ENCODE peak calls at places on chromosomes 3 and 15, in eight cellular contexts. One of them, this sample, is unnamed.

GRCh38 chr15:67843571-67844387 is 3.9 kb upstream of the RNU6-1 start:
- DNase-seq in astrocyte of the cerebellum: no peak
- DNase-seq in psoas muscle: no peak
- DNase-seq in bronchial epithelial cell: no peak
- DNase-seq in IMR-90: peak; percentile 56
- DNase-seq in astrocyte of the spinal cord: peak; percentile 29
- DNase-seq in uterus: peak; percentile 81
- DNase-seq in choroid plexus epithelial cell: peak; percentile 80
- DNase-seq in this sample: peak; percentile 89

GRCh38 chr15:75891895-75892294 is 11.8 kb upstream of the FBXO22 start:
- DNase-seq in astrocyte of the cerebellum: peak; percentile 72
- DNase-seq in psoas muscle: no peak
- DNase-seq in bronchial epithelial cell: peak; percentile 76
- DNase-seq in IMR-90: peak; percentile 96
- DNase-seq in astrocyte of the spinal cord: peak; percentile 88
- DNase-seq in uterus: no peak
- DNase-seq in choroid plexus epithelial cell: peak; percentile 96
- DNase-seq in this sample: peak; percentile 90

GRCh38 chr3:45553469-45553974 is 41.0 kb upstream of the LIMD1 start:
- DNase-seq in astrocyte of the cerebellum: no peak
- DNase-seq in psoas muscle: peak; percentile 61
- DNase-seq in bronchial epithelial cell: peak; percentile 68
- DNase-seq in IMR-90: peak; percentile 83
- DNase-seq in astrocyte of the spinal cord: peak; percentile 75
- DNase-seq in uterus: peak; percentile 47
- DNase-seq in choroid plexus epithelial cell: peak; percentile 57
- DNase-seq in this sample: peak; percentile 75

GRCh38 chr15:60392986-60393811 is 4.6 kb downstream of the ANXA2 start:
- DNase-seq in astrocyte of the cerebellum: peak; percentile 91
- DNase-seq in psoas muscle: peak; percentile 65
- DNase-seq in bronchial epithelial cell: peak; percentile 100
- DNase-seq in IMR-90: peak; percentile 98
- DNase-seq in astrocyte of the spinal cord: peak; percentile 97
- DNase-seq in uterus: peak; percentile 76
- DNase-seq in choroid plexus epithelial cell: peak; percentile 98
- DNase-seq in this sample: peak; percentile 98

GRCh38 chr3:29746163-29746562 is 465.3 kb downstream of the RBMS3 start:
- DNase-seq in astrocyte of the cerebellum: no peak
- DNase-seq in psoas muscle: no peak
- DNase-seq in bronchial epithelial cell: peak; percentile 65
- DNase-seq in IMR-90: no peak
- DNase-seq in astrocyte of the spinal cord: peak; percentile 23
- DNase-seq in uterus: no peak
- DNase-seq in choroid plexus epithelial cell: no peak
- DNase-seq in this sample: no peak

GRCh38 chr15:74257623-74258022 is 21.5 kb downstream of the CCDC33 start:
- DNase-seq in astrocyte of the cerebellum: no peak
- DNase-seq in psoas muscle: no peak
- DNase-seq in bronchial epithelial cell: no peak
- DNase-seq in IMR-90: no peak
- DNase-seq in astrocyte of the spinal cord: no peak
- DNase-seq in uterus: no peak
- DNase-seq in choroid plexus epithelial cell: no peak
- DNase-seq in this sample: no peak

GRCh38 chr15:66107070-66107469 is 146.5 kb downstream of the MEGF11 start:
- DNase-seq in astrocyte of the cerebellum: no peak
- DNase-seq in psoas muscle: no peak
- DNase-seq in bronchial epithelial cell: no peak
- DNase-seq in IMR-90: no peak
- DNase-seq in astrocyte of the spinal cord: no peak
- DNase-seq in uterus: no peak
- DNase-seq in choroid plexus epithelial cell: no peak
- DNase-seq in this sample: no peak

GRCh38 chr3:112858410-112859069 is 11.9 kb upstream of the CD200R1L start:
- DNase-seq in astrocyte of the cerebellum: no peak
- DNase-seq in psoas muscle: no peak
- DNase-seq in bronchial epithelial cell: peak; percentile 8
- DNase-seq in IMR-90: peak; percentile 10
- DNase-seq in astrocyte of the spinal cord: peak; percentile 36
- DNase-seq in uterus: no peak
- DNase-seq in choroid plexus epithelial cell: peak; percentile 24
- DNase-seq in this sample: no peak

GRCh38 chr3:196650740-196651311 is 11.3 kb downstream of the NRROS start:
- DNase-seq in astrocyte of the cerebellum: peak; percentile 95
- DNase-seq in psoas muscle: no peak
- DNase-seq in bronchial epithelial cell: peak; percentile 91
- DNase-seq in IMR-90: peak; percentile 98
- DNase-seq in astrocyte of the spinal cord: peak; percentile 97
- DNase-seq in uterus: peak; percentile 33
- DNase-seq in choroid plexus epithelial cell: peak; percentile 98
- DNase-seq in this sample: peak; percentile 99

GRCh38 chr3:37546876-37547275 is 314.8 kb upstream of the CTDSPL start:
- DNase-seq in astrocyte of the cerebellum: no peak
- DNase-seq in psoas muscle: no peak
- DNase-seq in bronchial epithelial cell: peak; percentile 50
- DNase-seq in IMR-90: peak; percentile 19
- DNase-seq in astrocyte of the spinal cord: peak; percentile 12
- DNase-seq in uterus: no peak
- DNase-seq in choroid plexus epithelial cell: peak; percentile 14
- DNase-seq in this sample: peak; percentile 46

GRCh38 chr3:8490079-8490552 is 11.5 kb upstream of the LMCD1 start:
- DNase-seq in astrocyte of the cerebellum: peak; percentile 82
- DNase-seq in psoas muscle: peak; percentile 30
- DNase-seq in bronchial epithelial cell: peak; percentile 85
- DNase-seq in IMR-90: peak; percentile 98
- DNase-seq in astrocyte of the spinal cord: peak; percentile 85
- DNase-seq in uterus: peak; percentile 74
- DNase-seq in choroid plexus epithelial cell: peak; percentile 89
- DNase-seq in this sample: peak; percentile 88

GRCh38 chr15:99928429-99928981 is 195.3 kb upstream of the LYSMD4 start:
- DNase-seq in astrocyte of the cerebellum: peak; percentile 35
- DNase-seq in psoas muscle: peak; percentile 76
- DNase-seq in bronchial epithelial cell: peak; percentile 18
- DNase-seq in IMR-90: peak; percentile 66
- DNase-seq in astrocyte of the spinal cord: peak; percentile 75
- DNase-seq in uterus: peak; percentile 74
- DNase-seq in choroid plexus epithelial cell: peak; percentile 82
- DNase-seq in this sample: peak; percentile 82

GRCh38 chr3:122560680-122561079 is 3.4 kb downstream of the PARP9 start:
- DNase-seq in astrocyte of the cerebellum: peak; percentile 54
- DNase-seq in psoas muscle: no peak
- DNase-seq in bronchial epithelial cell: peak; percentile 72
- DNase-seq in IMR-90: peak; percentile 71
- DNase-seq in astrocyte of the spinal cord: peak; percentile 75
- DNase-seq in uterus: no peak
- DNase-seq in choroid plexus epithelial cell: peak; percentile 86
- DNase-seq in this sample: peak; percentile 79

GRCh38 chr15:39788800-39789565 is 6.3 kb upstream of the FSIP1 start:
- DNase-seq in astrocyte of the cerebellum: no peak
- DNase-seq in psoas muscle: no peak
- DNase-seq in bronchial epithelial cell: no peak
- DNase-seq in IMR-90: peak; percentile 80
- DNase-seq in astrocyte of the spinal cord: no peak
- DNase-seq in uterus: no peak
- DNase-seq in choroid plexus epithelial cell: peak; percentile 67
- DNase-seq in this sample: peak; percentile 33

GRCh38 chr15:70376031-70376928 is 278.6 kb upstream of the TLE3 start:
- DNase-seq in astrocyte of the cerebellum: no peak
- DNase-seq in psoas muscle: no peak
- DNase-seq in bronchial epithelial cell: no peak
- DNase-seq in IMR-90: no peak
- DNase-seq in astrocyte of the spinal cord: no peak
- DNase-seq in uterus: no peak
- DNase-seq in choroid plexus epithelial cell: no peak
- DNase-seq in this sample: no peak

GRCh38 chr3:140834266-140835037 is 107.2 kb upstream of the SLC25A36 start:
- DNase-seq in astrocyte of the cerebellum: no peak
- DNase-seq in psoas muscle: no peak
- DNase-seq in bronchial epithelial cell: peak; percentile 67
- DNase-seq in IMR-90: no peak
- DNase-seq in astrocyte of the spinal cord: peak; percentile 4
- DNase-seq in uterus: no peak
- DNase-seq in choroid plexus epithelial cell: no peak
- DNase-seq in this sample: no peak

GRCh38 chr3:18082551-18083272 is 340.3 kb upstream of the TBC1D5 start:
- DNase-seq in astrocyte of the cerebellum: no peak
- DNase-seq in psoas muscle: no peak
- DNase-seq in bronchial epithelial cell: no peak
- DNase-seq in IMR-90: no peak
- DNase-seq in astrocyte of the spinal cord: no peak
- DNase-seq in uterus: no peak
- DNase-seq in choroid plexus epithelial cell: no peak
- DNase-seq in this sample: no peak

DNA sequence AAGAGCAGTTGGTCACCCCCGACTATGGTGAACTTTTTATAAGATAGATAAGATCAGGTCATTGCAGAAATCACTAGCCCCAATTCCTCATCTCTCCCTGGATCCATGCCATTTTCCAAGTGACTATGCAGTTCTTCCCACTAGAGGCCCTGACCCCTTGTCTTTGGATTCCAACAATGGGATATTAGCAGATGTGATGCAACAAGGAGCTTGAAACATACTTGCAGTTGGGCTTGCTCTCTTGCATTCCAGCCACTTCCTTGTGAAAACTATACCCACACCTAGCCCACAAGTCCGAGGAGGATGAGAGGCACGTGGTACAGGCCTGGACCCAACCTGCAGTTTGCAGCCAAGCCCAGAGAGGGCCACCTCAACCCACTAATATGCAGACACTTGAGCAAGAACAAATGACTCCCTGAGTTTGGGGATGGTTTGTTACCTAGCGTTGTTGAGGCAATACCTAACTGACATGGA is 60.6 kb downstream of the SUCLG2 start:
- DNase-seq in astrocyte of the cerebellum: no peak
- DNase-seq in psoas muscle: no peak
- DNase-seq in bronchial epithelial cell: peak; percentile 52
- DNase-seq in IMR-90: peak; percentile 11
- DNase-seq in astrocyte of the spinal cord: no peak
- DNase-seq in uterus: no peak
- DNase-seq in choroid plexus epithelial cell: peak; percentile 63
- DNase-seq in this sample: peak; percentile 70
- TF ChIP-seq CTCF in astrocyte of the cerebellum: no peak
- TF ChIP-seq CTCF in psoas muscle: no peak
- TF ChIP-seq CTCF in bronchial epithelial cell: peak; percentile 14
- TF ChIP-seq CTCF in IMR-90: peak; percentile 10
- TF ChIP-seq CTCF in astrocyte of the spinal cord: no peak
- TF ChIP-seq CTCF in uterus: no peak
- TF ChIP-seq CTCF in choroid plexus epithelial cell: peak; percentile 49
- TF ChIP-seq CTCF in this sample: peak; percentile 23

DNA sequence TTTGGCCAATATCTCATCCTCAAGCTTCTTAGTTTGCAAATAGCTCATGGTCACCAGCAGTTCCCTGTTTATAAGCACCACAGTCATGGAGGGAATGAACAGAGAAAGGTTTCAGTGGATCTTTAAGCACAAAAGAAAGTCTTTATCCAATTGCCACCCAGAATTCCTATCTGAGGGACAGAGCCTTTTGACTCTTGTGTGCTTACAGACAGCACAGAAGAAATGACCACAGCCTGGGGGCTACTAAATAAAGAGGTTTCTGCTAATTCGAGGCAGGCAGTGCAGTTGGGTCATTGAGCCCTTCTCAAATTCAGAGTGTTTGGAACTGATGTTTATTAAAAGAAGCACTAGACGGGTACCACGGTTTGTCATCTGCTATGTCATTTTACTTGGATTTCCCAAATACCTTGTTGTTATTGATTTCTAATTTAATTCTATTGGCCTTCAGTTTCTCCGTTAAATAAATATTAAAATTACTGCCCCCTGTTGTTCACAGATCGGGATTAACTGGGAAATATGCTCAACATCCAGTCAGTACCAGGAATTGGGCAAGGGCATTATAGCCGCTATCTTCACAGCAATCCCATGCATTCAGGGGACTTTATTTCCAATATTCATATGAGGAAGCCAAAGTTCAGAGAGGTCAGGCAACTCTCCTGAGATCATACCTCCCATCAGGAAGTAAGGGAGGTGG is 3.6 kb downstream of the PRICKLE2 start:
- DNase-seq in astrocyte of the cerebellum: no peak
- DNase-seq in psoas muscle: no peak
- DNase-seq in bronchial epithelial cell: no peak
- DNase-seq in IMR-90: no peak
- DNase-seq in astrocyte of the spinal cord: no peak
- DNase-seq in uterus: no peak
- DNase-seq in choroid plexus epithelial cell: no peak
- DNase-seq in this sample: no peak
- H3K4me3 ChIP-seq in astrocyte of the cerebellum: no peak overlapping the region
- H3K4me3 ChIP-seq in psoas muscle: no peak overlapping the region
- H3K4me3 ChIP-seq in bronchial epithelial cell: no peak overlapping the region
- H3K4me3 ChIP-seq in IMR-90: no peak overlapping the region
- H3K4me3 ChIP-seq in astrocyte of the spinal cord: no peak overlapping the region
- H3K4me3 ChIP-seq in uterus: no peak overlapping the region
- H3K4me3 ChIP-seq in choroid plexus epithelial cell: no peak overlapping the region
- H3K4me3 ChIP-seq in this sample: no peak overlapping the region

GRCh38 chr3:147380996-147381376 is 25.4 kb downstream of the ZIC4 start:
- DNase-seq in astrocyte of the cerebellum: no peak
- DNase-seq in psoas muscle: no peak
- DNase-seq in bronchial epithelial cell: no peak
- DNase-seq in IMR-90: no peak
- DNase-seq in astrocyte of the spinal cord: no peak
- DNase-seq in uterus: no peak
- DNase-seq in choroid plexus epithelial cell: no peak
- DNase-seq in this sample: no peak

GRCh38 chr3:147381610-147382009 is 24.7 kb downstream of the ZIC4 start:
- DNase-seq in astrocyte of the cerebellum: no peak
- DNase-seq in psoas muscle: no peak
- DNase-seq in bronchial epithelial cell: no peak
- DNase-seq in IMR-90: no peak
- DNase-seq in astrocyte of the spinal cord: no peak
- DNase-seq in uterus: no peak
- DNase-seq in choroid plexus epithelial cell: no peak
- DNase-seq in this sample: no peak

GRCh38 chr3:147385059-147386012 is 21.0 kb downstream of the ZIC4 start:
- DNase-seq in astrocyte of the cerebellum: no peak
- DNase-seq in psoas muscle: no peak
- DNase-seq in bronchial epithelial cell: no peak
- DNase-seq in IMR-90: no peak
- DNase-seq in astrocyte of the spinal cord: no peak
- DNase-seq in uterus: no peak
- DNase-seq in choroid plexus epithelial cell: no peak
- DNase-seq in this sample: no peak

GRCh38 chr3:147384210-147385058 is 21.9 kb downstream of the ZIC4 start:
- DNase-seq in astrocyte of the cerebellum: no peak
- DNase-seq in psoas muscle: no peak
- DNase-seq in bronchial epithelial cell: no peak
- DNase-seq in IMR-90: no peak
- DNase-seq in astrocyte of the spinal cord: no peak
- DNase-seq in uterus: no peak
- DNase-seq in choroid plexus epithelial cell: no peak
- DNase-seq in this sample: no peak

GRCh38 chr3:147383617-147384016 is 22.7 kb downstream of the ZIC4 start:
- DNase-seq in astrocyte of the cerebellum: no peak
- DNase-seq in psoas muscle: no peak
- DNase-seq in bronchial epithelial cell: no peak
- DNase-seq in IMR-90: no peak
- DNase-seq in astrocyte of the spinal cord: no peak
- DNase-seq in uterus: no peak
- DNase-seq in choroid plexus epithelial cell: peak; percentile 46
- DNase-seq in this sample: no peak
- TF ChIP-seq CTCF in astrocyte of the cerebellum: peak; percentile 47
- TF ChIP-seq CTCF in psoas muscle: peak; percentile 4
- TF ChIP-seq CTCF in bronchial epithelial cell: no peak
- TF ChIP-seq CTCF in IMR-90: no peak
- TF ChIP-seq CTCF in astrocyte of the spinal cord: peak; percentile 47
- TF ChIP-seq CTCF in uterus: no peak
- TF ChIP-seq CTCF in choroid plexus epithelial cell: peak; percentile 65
- TF ChIP-seq CTCF in this sample: peak; percentile 24

GRCh38 chr3:159762238-159762637 is 226.4 kb upstream of the IL12A start:
- DNase-seq in astrocyte of the cerebellum: no peak
- DNase-seq in psoas muscle: no peak
- DNase-seq in bronchial epithelial cell: peak; percentile 34
- DNase-seq in IMR-90: no peak
- DNase-seq in astrocyte of the spinal cord: no peak
- DNase-seq in uterus: no peak
- DNase-seq in choroid plexus epithelial cell: no peak
- DNase-seq in this sample: no peak
- H3K4me3 ChIP-seq in astrocyte of the cerebellum: no peak overlapping the region
- H3K4me3 ChIP-seq in psoas muscle: peak overlapping the region; percentile 82
- H3K4me3 ChIP-seq in bronchial epithelial cell: no peak overlapping the region
- H3K4me3 ChIP-seq in IMR-90: no peak overlapping the region
- H3K4me3 ChIP-seq in astrocyte of the spinal cord: no peak overlapping the region
- H3K4me3 ChIP-seq in uterus: no peak overlapping the region
- H3K4me3 ChIP-seq in choroid plexus epithelial cell: no peak overlapping the region
- H3K4me3 ChIP-seq in this sample: no peak overlapping the region